ENCODE peak calls at places on chromosomes 6 and 20, in ten cellular contexts. A is posterior vena cava, H is T-helper 9 cell, Z is cerebellar cortex, S is pancreas, R is Peyer's patch, N is T follicular helper cell, Q is Panc1, C is EH, B is iris pigment epithelial cell. U is an unnamed sample.

GRCh38 chr20:46378390-46379009 is 27.9 kb downstream of the ELMO2 start:
- DNase-seq in A (no peak), H (no peak), Z (no peak), S (no peak), R (no peak), N (no peak), Q (no peak), C (no peak), B (no peak), U (no peak)

GRCh38 chr6:79536615-79536968 is 638 bp downstream of the LCA5 start:
- DNase-seq in A (no peak), H (no peak), Z (peak; percentile 77), S (no peak), R (no peak), N (no peak), Q (peak; percentile 1), C (peak; percentile 44), B (peak; percentile 65), U (peak; percentile 8)

GRCh38 chr6:90131614-90132423 is 164.8 kb downstream of the BACH2 start:
- DNase-seq in A (peak; percentile 91), H (no peak), Z (peak; percentile 73), S (no peak), R (no peak), N (no peak), Q (no peak), C (peak; percentile 72), B (peak; percentile 12), U (no peak)

GRCh38 chr20:44990425-44990824 is 24.1 kb downstream of the STK4 start:
- DNase-seq in A (no peak), H (no peak), Z (no peak), S (no peak), R (no peak), N (no peak), Q (no peak), C (peak; percentile 21), B (peak; percentile 40), U (no peak)

GRCh38 chr20:56566621-56567020 is 33.6 kb downstream of the FAM209B start:
- DNase-seq in A (no peak), H (no peak), Z (no peak), S (no peak), R (no peak), N (no peak), Q (no peak), C (peak; percentile 18), B (no peak), U (peak; percentile 35)

GRCh38 chr20:1721687-1722512 is 64.3 kb upstream of the SIRPG start:
- DNase-seq in A (no peak), H (no peak), Z (no peak), S (no peak), R (no peak), N (no peak), Q (no peak), C (no peak), B (no peak), U (no peak)

GRCh38 chr6:123677897-123678296 is 41.1 kb upstream of the TRDN start:
- DNase-seq in A (no peak), H (no peak), Z (no peak), S (no peak), R (no peak), N (no peak), Q (no peak), C (no peak), B (no peak), U (no peak)

GRCh38 chr6:15522856-15523529 is 139.8 kb downstream of the DTNBP1 start:
- DNase-seq in A (no peak), H (no peak), Z (no peak), S (no peak), R (no peak), N (no peak), Q (no peak), C (no peak), B (no peak), U (no peak)